ENCODE peak calls at places on chromosomes 16 and 17, in four cellular contexts. F is brain microvascular endothelial cell, V is IMR-90, P is thoracic aorta. R is an unnamed sample.

GRCh38 chr17:8904201-8904600 is 36.7 kb upstream of the PIK3R6 start:
- DNase-seq in P (no peak), F (no peak), V (no peak), R (no peak)

GRCh38 chr17:2064147-2064489 is 9.2 kb downstream of the HIC1 start:
- DNase-seq in F (no peak), P (no peak), V (no peak), R (no peak)

GRCh38 chr16:74775255-74775654 is 635 bp upstream of the FA2H start:
- DNase-seq in P (no peak), F (no peak), V (no peak), R (no peak)

GRCh38 chr16:4800290-4801041 is 2.0 kb downstream of the ROGDI start:
- DNase-seq in F (no peak), V (no peak), P (no peak), R (peak)

GRCh38 chr17:1002771-1003555 is 6.0 kb downstream of the TIMM22 start:
- DNase-seq in P (no peak), V (peak), F (peak), R (no peak)

GRCh38 chr17:41446806-41447205 is 6.0 kb upstream of the KRT38 start:
- DNase-seq in P (no peak), V (peak), F (peak), R (no peak)

GRCh38 chr17:50100480-50100883 is 5.3 kb downstream of the PDK2 start:
- DNase-seq in F (no peak), P (no peak), V (no peak), R (no peak)

GRCh38 chr17:49734666-49735490 is 27.1 kb upstream of the SLC35B1 start:
- DNase-seq in F (no peak), P (no peak), V (no peak), R (no peak)

GRCh38 chr16:2988590-2989099 is 8.4 kb upstream of the PKMYT1 start:
- DNase-seq in P (no peak), V (no peak), F (no peak), R (no peak)

GRCh38 chr16:61936522-61936921 is 99.7 kb downstream of the CDH8 start:
- DNase-seq in P (no peak), V (no peak), F (peak), R (no peak)

GRCh38 chr17:67127925-67128324 is 83.6 kb downstream of the CACNG1 start:
- DNase-seq in F (no peak), V (no peak), P (no peak), R (no peak)

GRCh38 chr17:67126983-67127382 is 82.6 kb downstream of the CACNG1 start:
- DNase-seq in F (no peak), P (no peak), V (no peak), R (no peak)

GRCh38 chr17:67128700-67129099 is 84.3 kb downstream of the CACNG1 start:
- DNase-seq in P (no peak), F (no peak), V (peak), R (no peak)

GRCh38 chr17:67130768-67131167 is 86.4 kb downstream of the CACNG1 start:
- DNase-seq in F (no peak), V (no peak), P (no peak), R (no peak)

GRCh38 chr17:67129283-67129682 is 84.9 kb downstream of the CACNG1 start:
- DNase-seq in V (peak), F (no peak), P (no peak), R (no peak)
- H3K27ac ChIP-seq in V (no peak), F (no peak), P (no peak), R (no peak)

GRCh38 chr17:76467366-76467765 is at the start of gene AANAT:
- DNase-seq in P (no peak), F (no peak), V (no peak), R (no peak)
- H3K27ac ChIP-seq in P (no peak), F (no peak), V (no peak), R (no peak)

GRCh38 chr16:67443299-67443698 is 12.4 kb downstream of the HSD11B2 start:
- DNase-seq in V (no peak), F (no peak), P (no peak), R (peak)

GRCh38 chr16:67441289-67441753 is 10.4 kb downstream of the HSD11B2 start:
- DNase-seq in F (no peak), P (no peak), V (no peak), R (no peak)

GRCh38 chr16:67442581-67443255 is 11.8 kb downstream of the HSD11B2 start:
- DNase-seq in P (no peak), V (no peak), F (no peak), R (no peak)

GRCh38 chr16:67444259-67445125 is 13.6 kb downstream of the HSD11B2 start:
- DNase-seq in F (no peak), V (no peak), P (no peak), R (no peak)

GRCh38 chr16:67441907-67442306 is 11.0 kb downstream of the HSD11B2 start:
- DNase-seq in V (peak), F (no peak), P (no peak), R (no peak)
- H3K27ac ChIP-seq in V (no peak), F (no peak), P (no peak), R (no peak)

DNA sequence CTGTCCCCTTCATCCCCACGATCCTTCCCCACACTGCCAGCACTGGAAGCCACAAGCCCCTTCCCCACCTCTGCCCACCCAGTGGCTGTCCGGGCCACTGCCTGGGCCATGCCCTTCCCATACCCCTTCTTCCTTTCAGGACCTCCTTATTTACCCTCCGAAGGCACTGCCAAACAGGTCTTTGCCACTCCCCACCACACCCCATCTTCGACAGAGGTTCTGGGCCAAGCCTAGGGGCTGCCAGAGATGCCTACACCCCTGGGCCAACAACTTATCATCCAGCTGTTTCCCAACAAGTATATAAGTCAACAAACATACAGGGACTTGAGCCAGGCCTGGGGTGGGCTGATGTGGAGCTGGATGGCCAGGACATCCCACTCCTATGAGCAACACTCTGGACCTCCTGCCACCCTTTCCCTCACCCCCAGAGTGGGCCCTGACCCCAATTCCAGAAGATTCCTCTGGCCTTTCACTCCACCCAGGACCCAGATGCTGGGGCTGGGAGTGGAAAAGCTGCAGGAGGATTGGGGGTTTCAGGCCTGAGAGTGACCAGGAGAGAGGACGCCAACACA is 1.5 kb upstream of the PPP1R1B start:
- DNase-seq in P (no peak), F (no peak), V (no peak), R (no peak)
- H3K27ac ChIP-seq in P (no peak), F (no peak), V (no peak), R (no peak)

GRCh38 chr16:86494565-86495356 is 15.6 kb upstream of the FOXF1 start:
- DNase-seq in V (no peak), P (no peak), F (no peak), R (no peak)
- H3K27ac ChIP-seq in V (no peak), P (no peak), F (no peak), R (no peak)

GRCh38 chr17:78997231-78997741 is 12.3 kb downstream of the CANT1 start:
- DNase-seq in P (no peak), V (no peak), F (no peak), R (peak)

GRCh38 chr17:78997881-78998280 is 11.7 kb downstream of the CANT1 start:
- DNase-seq in P (no peak), V (no peak), F (no peak), R (no peak)

GRCh38 chr17:78999947-79000395 is 9.6 kb downstream of the CANT1 start:
- DNase-seq in P (no peak), V (no peak), F (no peak), R (no peak)

GRCh38 chr17:78999056-78999768 is 10.4 kb downstream of the CANT1 start:
- DNase-seq in F (no peak), V (no peak), P (no peak), R (peak)

DNA sequence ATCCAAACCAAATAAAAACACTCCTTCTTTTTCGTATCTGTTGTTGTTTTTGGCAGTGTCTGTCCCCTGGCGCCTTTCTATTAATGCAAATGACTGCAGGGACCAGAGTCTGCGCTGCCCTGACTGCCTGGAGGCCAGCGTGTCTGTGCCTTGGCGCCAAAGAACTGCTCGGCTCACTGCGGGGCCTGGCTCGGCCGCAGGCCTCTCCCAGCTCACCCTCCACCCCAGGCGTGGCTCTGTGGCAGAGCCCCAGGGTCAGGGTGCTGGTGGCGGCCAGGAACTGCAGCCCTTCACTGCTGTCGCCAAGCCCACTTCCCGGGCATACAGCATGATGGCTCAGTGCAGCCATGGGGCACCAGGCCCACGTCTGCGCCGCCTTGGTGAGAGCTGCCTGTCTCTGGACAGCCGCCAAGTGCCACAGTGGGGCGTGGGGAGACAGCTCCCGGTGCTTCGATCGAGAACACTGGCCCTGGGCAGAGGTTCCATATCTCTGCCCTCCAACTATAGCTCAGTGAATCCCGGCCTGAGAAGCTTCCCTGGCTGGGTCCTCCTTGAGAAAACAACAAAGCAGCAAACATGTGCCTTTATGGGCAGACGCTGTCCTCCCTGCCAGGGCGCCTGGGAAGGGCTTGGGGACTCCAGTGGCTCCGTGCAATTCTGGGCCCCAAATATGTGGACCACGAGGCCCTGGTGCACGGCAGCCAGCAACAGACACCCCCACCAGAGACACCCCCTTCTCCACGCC is 11.1 kb downstream of the CANT1 start:
- DNase-seq in P (peak), F (no peak), V (no peak), R (peak)
- H3K27ac ChIP-seq in P (peak), F (no peak), V (no peak), R (peak)

R was measured in testis.